ENCODE peak calls at places on chromosome 19, in four cellular contexts. L is endothelial cell; Y is stimulated activated CD8-positive, alpha-beta memory T cell treated with anti-CD3 and anti-CD28 coated beads, Interleukin-15, amount 100 ng/mL, for 24 hours; M is RPMI8226. U is an unnamed sample.

GRCh38 chr19:17333611-17334413 is 843 bp downstream of the ANO8 start:
- DNase-seq in L (no peak), Y (no peak), M (peak), U (no peak)

GRCh38 chr19:16829822-16830289 is 658 bp downstream of the SIN3B start:
- DNase-seq in L (no peak), Y (no peak), M (peak), U (no peak)

GRCh38 chr19:13160557-13160956 is 10.3 kb downstream of the IER2 start:
- DNase-seq in L (no peak), Y (no peak), M (no peak), U (no peak)

GRCh38 chr19:41445575-41445974 is 2.6 kb downstream of the ERICH4 start:
- DNase-seq in L (no peak), Y (no peak), M (no peak), U (no peak)

GRCh38 chr19:5880604-5881078 is 10.3 kb upstream of the FUT5 start:
- DNase-seq in L (no peak), Y (no peak), M (peak), U (no peak)

GRCh38 chr19:43316591-43317319 is 36.7 kb upstream of the CD177 start:
- DNase-seq in L (no peak), Y (no peak), M (peak), U (no peak)

GRCh38 chr19:18091217-18091608 is 4.5 kb upstream of the IL12RB1 start:
- DNase-seq in L (no peak), Y (peak), M (no peak), U (no peak)

GRCh38 chr19:38122402-38123093 is 101.5 kb downstream of the DPF1 start:
- DNase-seq in L (no peak), Y (no peak), M (no peak), U (no peak)

GRCh38 chr19:46317339-46317738 is 20.5 kb downstream of the HIF3A start:
- DNase-seq in L (no peak), Y (no peak), M (no peak), U (no peak)

GRCh38 chr19:1365306-1365963 is 18.3 kb upstream of the NDUFS7 start:
- DNase-seq in L (no peak), Y (no peak), M (no peak), U (no peak)

U was measured in neuronal stem cell.